ENCODE peak calls at places on chromosomes 4 and X, in six cellular contexts. U, X, H, F, R and A are unnamed samples.

GRCh38 chr4:113169368-113169767 is 119.9 kb downstream of the ANK2 start:
- DNase-seq in U (no peak), X (no peak), H (peak), F (peak), R (no peak), A (no peak)

GRCh38 chr4:7829687-7830580 is 109.7 kb downstream of the AFAP1 start:
- DNase-seq in U (no peak), X (no peak), H (no peak), F (no peak), R (no peak), A (no peak)

GRCh38 chr4:27013012-27013411 is 152.4 kb downstream of the STIM2 start:
- DNase-seq in U (no peak), X (no peak), H (no peak), F (no peak), R (no peak), A (no peak)

GRCh38 chr4:15674926-15675325 is 6.7 kb upstream of the FAM200B start:
- DNase-seq in U (no peak), X (no peak), H (no peak), F (no peak), R (no peak), A (no peak)

GRCh38 chr4:24208691-24209090 is 318.8 kb upstream of the PPARGC1A start:
- DNase-seq in U (no peak), X (no peak), H (no peak), F (no peak), R (no peak), A (no peak)

GRCh38 chr4:6472008-6472386 is 417 bp downstream of the PPP2R2C start:
- DNase-seq in U (no peak), X (peak), H (no peak), F (peak), R (no peak), A (no peak)

GRCh38 chrX:20829665-20830481 is 544.3 kb upstream of the CNKSR2 start:
- DNase-seq in U (peak), X (no peak), H (peak), F (no peak), R (no peak), A (peak)

GRCh38 chrX:149916745-149917392 is 12.5 kb upstream of the HSFX4 start:
- DNase-seq in U (no peak), X (no peak), H (no peak), F (no peak), R (no peak), A (no peak)

GRCh38 chr4:133969202-133969873 is 232.3 kb downstream of the PABPC4L start:
- DNase-seq in U (peak), X (no peak), H (no peak), F (peak), R (no peak), A (peak)

GRCh38 chr4:22500831-22501714 is 14.8 kb downstream of the ADGRA3 start:
- DNase-seq in U (no peak), X (no peak), H (peak), F (no peak), R (no peak), A (peak)

GRCh38 chr4:180538384-180539052 is 1704.7 kb upstream of the TENM3 start:
- DNase-seq in U (peak), X (no peak), H (no peak), F (no peak), R (no peak), A (no peak)

GRCh38 chrX:138756234-138756633 is 44.7 kb upstream of the FGF13 start:
- DNase-seq in U (peak), X (peak), H (peak), F (peak), R (no peak), A (peak)

GRCh38 chrX:129115104-129115503 is 408.2 kb downstream of the SMARCA1 start:
- DNase-seq in U (peak), X (no peak), H (peak), F (peak), R (no peak), A (no peak)

GRCh38 chr4:1234811-1235292 is 14.1 kb downstream of the CTBP1 start:
- DNase-seq in U (no peak), X (peak), H (no peak), F (no peak), R (no peak), A (no peak)

DNA sequence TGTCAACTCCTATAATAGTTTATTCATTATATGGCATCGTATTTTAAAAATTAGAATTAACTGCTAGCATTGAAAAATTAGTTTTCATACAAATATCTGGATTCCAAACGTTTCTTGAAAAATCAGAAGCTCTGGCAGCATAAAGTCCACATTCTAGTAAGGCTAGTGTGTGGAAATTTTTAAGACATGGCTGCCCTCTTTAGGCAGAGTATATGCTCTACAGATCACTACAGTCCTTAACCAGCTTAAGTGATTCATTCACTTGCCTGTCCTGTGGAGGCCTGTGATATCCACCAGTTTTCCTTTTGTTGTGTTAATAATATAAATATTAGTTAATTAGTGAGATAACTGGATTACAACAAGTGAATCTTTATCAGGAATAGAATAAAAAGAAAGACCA is 287.2 kb downstream of the OPHN1 start:
- DNase-seq in U (peak), X (no peak), H (peak), F (peak), R (no peak), A (peak)
- TF ChIP-seq CTCF in U (peak), X (no peak), H (peak), F (peak), R (peak), A (peak)

DNA sequence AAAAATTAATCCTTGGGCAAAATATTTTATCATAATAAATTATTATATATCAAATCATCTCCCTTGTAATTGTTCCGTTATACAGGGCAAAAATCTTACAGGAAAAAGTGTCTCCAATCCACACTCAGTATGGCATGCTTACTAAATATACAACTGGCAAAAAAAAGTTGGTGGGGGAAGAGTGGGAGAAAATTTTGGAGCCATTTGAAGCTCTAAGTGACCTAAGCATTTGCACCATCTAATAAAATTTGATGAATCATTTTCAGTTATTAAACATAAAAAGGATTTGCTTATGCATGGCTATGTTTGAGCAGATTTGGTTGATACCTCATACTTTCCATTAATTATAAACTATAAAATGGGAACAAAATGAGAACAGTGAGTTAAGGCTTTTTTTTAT is 68.1 kb upstream of the FAM9C start:
- DNase-seq in U (no peak), X (no peak), H (peak), F (no peak), R (no peak), A (no peak)
- H3K4me3 ChIP-seq in U (no peak), X (no peak), H (no peak), F (no peak), R (no peak), A (no peak)

DNA sequence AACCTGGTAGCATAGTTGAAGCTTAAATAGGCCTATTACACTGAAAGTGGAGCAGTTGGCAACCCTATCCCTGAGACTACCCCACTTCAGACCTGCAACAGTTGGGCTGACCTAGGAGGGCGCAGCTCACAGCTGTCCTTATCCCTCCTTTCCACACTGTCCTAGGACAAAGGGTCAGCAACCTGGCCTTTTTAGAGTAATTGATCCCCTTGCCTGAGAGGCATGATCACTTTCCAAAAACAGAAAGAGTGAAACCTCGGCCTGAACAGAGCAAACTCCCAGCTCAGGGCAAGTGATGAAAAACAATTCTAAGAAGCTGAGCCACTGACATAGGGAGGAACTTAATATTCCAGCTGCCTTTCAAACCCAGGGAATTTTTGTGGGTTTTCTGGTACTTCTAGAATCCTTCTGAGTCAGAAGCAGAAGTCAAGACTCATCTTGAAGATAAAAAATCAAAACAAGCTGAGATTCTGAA is 94.9 kb upstream of the MYOZ2 start:
- DNase-seq in U (peak), X (no peak), H (peak), F (no peak), R (no peak), A (peak)
- TF ChIP-seq CTCF in U (no peak), X (no peak), H (no peak), F (no peak), R (no peak), A (no peak)

GRCh38 chrX:135095715-135096114 is 24.6 kb downstream of the ETDB start:
- DNase-seq in U (no peak), X (no peak), H (no peak), F (no peak), R (no peak), A (no peak)

GRCh38 chrX:135094726-135095125 is 25.6 kb downstream of the ETDB start:
- DNase-seq in U (no peak), X (no peak), H (no peak), F (no peak), R (no peak), A (no peak)

GRCh38 chrX:135099493-135099783 is 20.9 kb downstream of the ETDB start:
- DNase-seq in U (no peak), X (no peak), H (no peak), F (no peak), R (no peak), A (no peak)
- H3K4me3 ChIP-seq in U (no peak), X (no peak), H (peak), F (no peak), R (no peak), A (no peak)